ENCODE peak calls at places on chromosomes 11 and 22, in four cellular contexts. W, D, E and R are unnamed samples.

GRCh38 chr11:74672956-74673895 is 58.0 kb downstream of the CHRDL2 start:
- DNase-seq in D (no peak), E (peak; percentile 96), W (no peak), R (peak; percentile 41)

GRCh38 chr11:122398167-122398566 is 257.4 kb upstream of the UBASH3B start:
- DNase-seq in D (no peak), E (no peak), W (no peak), R (no peak)

GRCh38 chr11:44866301-44866700 is 84.4 kb downstream of the TP53I11 start:
- DNase-seq in W (no peak), E (no peak), D (no peak), R (peak; percentile 12)

GRCh38 chr11:77113382-77114088 is 10.9 kb downstream of the OMP start:
- DNase-seq in D (no peak), E (peak; percentile 41), W (no peak), R (no peak)

GRCh38 chr22:35400335-35400680 is 368 bp downstream of the MCM5 start:
- DNase-seq in E (no peak), W (peak; percentile 23), D (peak; percentile 20), R (no peak)

GRCh38 chr22:12697441-12697840 is 2830.6 kb upstream of the OR11H1 start:
- DNase-seq in D (no peak), E (no peak), W (no peak), R (no peak)

GRCh38 chr11:100928426-100928825 is 201.2 kb downstream of the PGR start:
- DNase-seq in D (no peak), W (no peak), E (no peak), R (no peak)

GRCh38 chr22:41699264-41700104 is at the start of gene MEI1:
- DNase-seq in D (peak; percentile 86), W (peak; percentile 86), E (peak; percentile 75), R (no peak)

GRCh38 chr11:3106736-3107524 is 49.7 kb upstream of the CARS1 start:
- DNase-seq in E (no peak), W (no peak), D (no peak), R (no peak)

GRCh38 chr11:106086135-106086534 is 8.7 kb downstream of the AASDHPPT start:
- DNase-seq in W (no peak), D (no peak), E (no peak), R (no peak)

GRCh38 chr11:95556011-95556341 is 233.6 kb downstream of the FAM76B start:
- DNase-seq in D (no peak), E (peak; percentile 7), W (no peak), R (no peak)

GRCh38 chr22:45208993-45209838 is 31.5 kb downstream of the KIAA0930 start:
- DNase-seq in W (no peak), D (no peak), E (peak; percentile 42), R (no peak)

GRCh38 chr11:112748713-112749481 is 212.3 kb upstream of the NCAM1 start:
- DNase-seq in E (no peak), W (no peak), D (no peak), R (peak; percentile 63)

GRCh38 chr11:18393581-18394299 is 623 bp upstream of the LDHA start:
- DNase-seq in W (no peak), D (no peak), E (no peak), R (no peak)

GRCh38 chr11:118068945-118069612 is 7.8 kb upstream of the TMPRSS4 start:
- DNase-seq in W (no peak), E (no peak), D (no peak), R (no peak)

GRCh38 chr11:93525601-93526000 is 17.6 kb downstream of the SMCO4 start:
- DNase-seq in D (no peak), E (peak; percentile 31), W (no peak), R (no peak)

GRCh38 chr11:84498016-84498415 is 1129.1 kb downstream of the DLG2 start:
- DNase-seq in W (no peak), E (peak; percentile 61), D (no peak), R (no peak)

GRCh38 chr11:43687120-43687791 is 6.7 kb downstream of the HSD17B12 start:
- DNase-seq in W (no peak), E (peak; percentile 5), D (no peak), R (no peak)

GRCh38 chr11:65502274-65502851 is 3.5 kb downstream of the MALAT1 start:
- DNase-seq in W (no peak), E (no peak), D (no peak), R (no peak)